ENCODE peak calls at places on chromosomes 2 and 18, in four cellular contexts. One of them, this sample, is unnamed.

GRCh38 chr2:166451451-166451850 is 42.6 kb downstream of the SCN7A start:
- DNase-seq in upper lobe of right lung: no peak
- DNase-seq in NCI-H774: no peak
- DNase-seq in fibroblast of the conjunctiva: no peak
- DNase-seq in this sample: no peak

GRCh38 chr18:23631746-23632145 is 31.0 kb downstream of the ANKRD29 start:
- DNase-seq in upper lobe of right lung: no peak
- DNase-seq in NCI-H774: no peak
- DNase-seq in fibroblast of the conjunctiva: no peak
- DNase-seq in this sample: no peak

GRCh38 chr2:234932591-234933168 is 19.1 kb upstream of the SH3BP4 start:
- DNase-seq in fibroblast of the conjunctiva: no peak
- DNase-seq in upper lobe of right lung: no peak
- DNase-seq in NCI-H774: peak
- DNase-seq in this sample: no peak

GRCh38 chr2:33051586-33052385 is 105.0 kb downstream of the LTBP1 start:
- DNase-seq in fibroblast of the conjunctiva: peak
- DNase-seq in upper lobe of right lung: no peak
- DNase-seq in NCI-H774: no peak
- DNase-seq in this sample: no peak

GRCh38 chr2:197647961-197648690 is 27.3 kb downstream of the RFTN2 start:
- DNase-seq in upper lobe of right lung: no peak
- DNase-seq in fibroblast of the conjunctiva: no peak
- DNase-seq in NCI-H774: no peak
- DNase-seq in this sample: no peak

GRCh38 chr18:7789853-7790552 is 222.9 kb downstream of the PTPRM start:
- DNase-seq in fibroblast of the conjunctiva: peak
- DNase-seq in upper lobe of right lung: no peak
- DNase-seq in NCI-H774: peak
- DNase-seq in this sample: no peak

GRCh38 chr2:181563101-181563692 is 93.7 kb downstream of the CERKL start:
- DNase-seq in upper lobe of right lung: no peak
- DNase-seq in fibroblast of the conjunctiva: peak
- DNase-seq in NCI-H774: no peak
- DNase-seq in this sample: no peak

GRCh38 chr2:201839727-201840126 is 33.4 kb downstream of the CDK15 start:
- DNase-seq in upper lobe of right lung: no peak
- DNase-seq in fibroblast of the conjunctiva: peak
- DNase-seq in NCI-H774: no peak
- DNase-seq in this sample: no peak

GRCh38 chr18:43277164-43277600 is at the start of gene SYT4:
- DNase-seq in NCI-H774: peak
- DNase-seq in fibroblast of the conjunctiva: no peak
- DNase-seq in upper lobe of right lung: peak
- DNase-seq in this sample: peak

GRCh38 chr2:38465789-38466127 is 88.7 kb upstream of the ATL2 start:
- DNase-seq in upper lobe of right lung: no peak
- DNase-seq in fibroblast of the conjunctiva: no peak
- DNase-seq in NCI-H774: no peak
- DNase-seq in this sample: no peak

GRCh38 chr18:45690975-45691815 is 32.8 kb upstream of the SLC14A1 start:
- DNase-seq in NCI-H774: peak
- DNase-seq in fibroblast of the conjunctiva: peak
- DNase-seq in upper lobe of right lung: peak
- DNase-seq in this sample: no peak